ENCODE peak calls at places on chromosomes 1 and 21, in seven cellular contexts. One of them, this sample, is unnamed.

GRCh38 chr21:18403685-18404084 is at the start of gene TMPRSS15:
- DNase-seq in skeletal muscle cell: no peak
- DNase-seq in GM10248: no peak
- DNase-seq in CD8-positive, alpha-beta memory T cell: no peak
- DNase-seq in naive thymus-derived CD8-positive, alpha-beta T cell: no peak
- DNase-seq in T47D: no peak
- DNase-seq in activated naive CD4-positive, alpha-beta T cell treated with anti-CD3 and anti-CD28 coated beads for 36 hours: no peak
- DNase-seq in this sample: no peak

GRCh38 chr1:226476657-226477319 is 68.9 kb upstream of the PARP1 start:
- DNase-seq in skeletal muscle cell: no peak
- DNase-seq in GM10248: no peak
- DNase-seq in CD8-positive, alpha-beta memory T cell: no peak
- DNase-seq in naive thymus-derived CD8-positive, alpha-beta T cell: no peak
- DNase-seq in T47D: no peak
- DNase-seq in activated naive CD4-positive, alpha-beta T cell treated with anti-CD3 and anti-CD28 coated beads for 36 hours: no peak
- DNase-seq in this sample: no peak

GRCh38 chr1:111948209-111949131 is 41.0 kb downstream of the KCND3 start:
- DNase-seq in skeletal muscle cell: no peak
- DNase-seq in GM10248: no peak
- DNase-seq in CD8-positive, alpha-beta memory T cell: no peak
- DNase-seq in naive thymus-derived CD8-positive, alpha-beta T cell: no peak
- DNase-seq in T47D: no peak
- DNase-seq in activated naive CD4-positive, alpha-beta T cell treated with anti-CD3 and anti-CD28 coated beads for 36 hours: no peak
- DNase-seq in this sample: no peak

GRCh38 chr1:230144010-230144614 is 77.1 kb downstream of the GALNT2 start:
- DNase-seq in skeletal muscle cell: no peak
- DNase-seq in GM10248: no peak
- DNase-seq in CD8-positive, alpha-beta memory T cell: no peak
- DNase-seq in naive thymus-derived CD8-positive, alpha-beta T cell: no peak
- DNase-seq in T47D: no peak
- DNase-seq in activated naive CD4-positive, alpha-beta T cell treated with anti-CD3 and anti-CD28 coated beads for 36 hours: no peak
- DNase-seq in this sample: no peak

GRCh38 chr1:203364013-203364730 is 13.2 kb upstream of the FMOD start:
- DNase-seq in skeletal muscle cell: no peak
- DNase-seq in GM10248: no peak
- DNase-seq in CD8-positive, alpha-beta memory T cell: no peak
- DNase-seq in naive thymus-derived CD8-positive, alpha-beta T cell: no peak
- DNase-seq in T47D: no peak
- DNase-seq in activated naive CD4-positive, alpha-beta T cell treated with anti-CD3 and anti-CD28 coated beads for 36 hours: no peak
- DNase-seq in this sample: no peak

GRCh38 chr1:231274119-231274825 is 33.3 kb downstream of the GNPAT start:
- DNase-seq in skeletal muscle cell: no peak
- DNase-seq in GM10248: no peak
- DNase-seq in CD8-positive, alpha-beta memory T cell: no peak
- DNase-seq in naive thymus-derived CD8-positive, alpha-beta T cell: no peak
- DNase-seq in T47D: no peak
- DNase-seq in activated naive CD4-positive, alpha-beta T cell treated with anti-CD3 and anti-CD28 coated beads for 36 hours: peak
- DNase-seq in this sample: no peak

GRCh38 chr1:217407426-217407825 is 223.5 kb downstream of the GPATCH2 start:
- DNase-seq in skeletal muscle cell: no peak
- DNase-seq in GM10248: no peak
- DNase-seq in CD8-positive, alpha-beta memory T cell: no peak
- DNase-seq in naive thymus-derived CD8-positive, alpha-beta T cell: no peak
- DNase-seq in T47D: no peak
- DNase-seq in activated naive CD4-positive, alpha-beta T cell treated with anti-CD3 and anti-CD28 coated beads for 36 hours: no peak
- DNase-seq in this sample: no peak

GRCh38 chr1:86825294-86825693 is 88.6 kb downstream of the SELENOF start:
- DNase-seq in skeletal muscle cell: no peak
- DNase-seq in GM10248: no peak
- DNase-seq in CD8-positive, alpha-beta memory T cell: no peak
- DNase-seq in naive thymus-derived CD8-positive, alpha-beta T cell: no peak
- DNase-seq in T47D: no peak
- DNase-seq in activated naive CD4-positive, alpha-beta T cell treated with anti-CD3 and anti-CD28 coated beads for 36 hours: no peak
- DNase-seq in this sample: no peak

GRCh38 chr1:168234846-168235547 is 9.2 kb downstream of the SFT2D2 start:
- DNase-seq in skeletal muscle cell: no peak
- DNase-seq in GM10248: peak
- DNase-seq in CD8-positive, alpha-beta memory T cell: peak
- DNase-seq in naive thymus-derived CD8-positive, alpha-beta T cell: peak
- DNase-seq in T47D: peak
- DNase-seq in activated naive CD4-positive, alpha-beta T cell treated with anti-CD3 and anti-CD28 coated beads for 36 hours: peak
- DNase-seq in this sample: no peak

GRCh38 chr1:66353207-66353606 is 180.7 kb upstream of the SGIP1 start:
- DNase-seq in skeletal muscle cell: no peak
- DNase-seq in GM10248: no peak
- DNase-seq in CD8-positive, alpha-beta memory T cell: no peak
- DNase-seq in naive thymus-derived CD8-positive, alpha-beta T cell: no peak
- DNase-seq in T47D: no peak
- DNase-seq in activated naive CD4-positive, alpha-beta T cell treated with anti-CD3 and anti-CD28 coated beads for 36 hours: no peak
- DNase-seq in this sample: no peak

GRCh38 chr1:18093193-18093592 is 14.4 kb upstream of the IGSF21 start:
- DNase-seq in skeletal muscle cell: no peak
- DNase-seq in GM10248: no peak
- DNase-seq in CD8-positive, alpha-beta memory T cell: no peak
- DNase-seq in naive thymus-derived CD8-positive, alpha-beta T cell: no peak
- DNase-seq in T47D: no peak
- DNase-seq in activated naive CD4-positive, alpha-beta T cell treated with anti-CD3 and anti-CD28 coated beads for 36 hours: no peak
- DNase-seq in this sample: no peak

GRCh38 chr1:179702923-179703322 is 40.2 kb upstream of the FAM163A start:
- DNase-seq in skeletal muscle cell: no peak
- DNase-seq in GM10248: no peak
- DNase-seq in CD8-positive, alpha-beta memory T cell: no peak
- DNase-seq in naive thymus-derived CD8-positive, alpha-beta T cell: no peak
- DNase-seq in T47D: no peak
- DNase-seq in activated naive CD4-positive, alpha-beta T cell treated with anti-CD3 and anti-CD28 coated beads for 36 hours: no peak
- DNase-seq in this sample: no peak

GRCh38 chr1:36115200-36115669 is 9.8 kb downstream of the COL8A2 start:
- DNase-seq in skeletal muscle cell: no peak
- DNase-seq in GM10248: no peak
- DNase-seq in CD8-positive, alpha-beta memory T cell: no peak
- DNase-seq in naive thymus-derived CD8-positive, alpha-beta T cell: no peak
- DNase-seq in T47D: no peak
- DNase-seq in activated naive CD4-positive, alpha-beta T cell treated with anti-CD3 and anti-CD28 coated beads for 36 hours: no peak
- DNase-seq in this sample: no peak

GRCh38 chr1:45973106-45973505 is 159.3 kb downstream of the PIK3R3 start:
- DNase-seq in skeletal muscle cell: no peak
- DNase-seq in GM10248: no peak
- DNase-seq in CD8-positive, alpha-beta memory T cell: no peak
- DNase-seq in naive thymus-derived CD8-positive, alpha-beta T cell: no peak
- DNase-seq in T47D: no peak
- DNase-seq in activated naive CD4-positive, alpha-beta T cell treated with anti-CD3 and anti-CD28 coated beads for 36 hours: no peak
- DNase-seq in this sample: no peak

GRCh38 chr1:106907795-106908194 is 148.7 kb upstream of the PRMT6 start:
- DNase-seq in skeletal muscle cell: no peak
- DNase-seq in GM10248: peak
- DNase-seq in CD8-positive, alpha-beta memory T cell: no peak
- DNase-seq in naive thymus-derived CD8-positive, alpha-beta T cell: no peak
- DNase-seq in T47D: no peak
- DNase-seq in activated naive CD4-positive, alpha-beta T cell treated with anti-CD3 and anti-CD28 coated beads for 36 hours: no peak
- DNase-seq in this sample: no peak

GRCh38 chr1:39116116-39116607 is 88.3 kb upstream of the MACF1 start:
- DNase-seq in skeletal muscle cell: no peak
- DNase-seq in GM10248: no peak
- DNase-seq in CD8-positive, alpha-beta memory T cell: no peak
- DNase-seq in naive thymus-derived CD8-positive, alpha-beta T cell: no peak
- DNase-seq in T47D: no peak
- DNase-seq in activated naive CD4-positive, alpha-beta T cell treated with anti-CD3 and anti-CD28 coated beads for 36 hours: no peak
- DNase-seq in this sample: no peak

GRCh38 chr1:210597555-210598134 is 268.9 kb downstream of the HHAT start:
- DNase-seq in skeletal muscle cell: peak
- DNase-seq in GM10248: no peak
- DNase-seq in CD8-positive, alpha-beta memory T cell: no peak
- DNase-seq in naive thymus-derived CD8-positive, alpha-beta T cell: no peak
- DNase-seq in T47D: no peak
- DNase-seq in activated naive CD4-positive, alpha-beta T cell treated with anti-CD3 and anti-CD28 coated beads for 36 hours: no peak
- DNase-seq in this sample: no peak

GRCh38 chr21:31721381-31721780 is 10.5 kb downstream of the SCAF4 start:
- DNase-seq in skeletal muscle cell: no peak
- DNase-seq in GM10248: no peak
- DNase-seq in CD8-positive, alpha-beta memory T cell: no peak
- DNase-seq in naive thymus-derived CD8-positive, alpha-beta T cell: no peak
- DNase-seq in T47D: no peak
- DNase-seq in activated naive CD4-positive, alpha-beta T cell treated with anti-CD3 and anti-CD28 coated beads for 36 hours: no peak
- DNase-seq in this sample: no peak

GRCh38 chr1:3221112-3222041 is 152.4 kb downstream of the PRDM16 start:
- DNase-seq in skeletal muscle cell: no peak
- DNase-seq in GM10248: no peak
- DNase-seq in CD8-positive, alpha-beta memory T cell: no peak
- DNase-seq in naive thymus-derived CD8-positive, alpha-beta T cell: no peak
- DNase-seq in T47D: no peak
- DNase-seq in activated naive CD4-positive, alpha-beta T cell treated with anti-CD3 and anti-CD28 coated beads for 36 hours: no peak
- DNase-seq in this sample: no peak

GRCh38 chr1:83810160-83810559 is 188.8 kb downstream of the TTLL7 start:
- DNase-seq in skeletal muscle cell: no peak
- DNase-seq in GM10248: no peak
- DNase-seq in CD8-positive, alpha-beta memory T cell: no peak
- DNase-seq in naive thymus-derived CD8-positive, alpha-beta T cell: no peak
- DNase-seq in T47D: no peak
- DNase-seq in activated naive CD4-positive, alpha-beta T cell treated with anti-CD3 and anti-CD28 coated beads for 36 hours: no peak
- DNase-seq in this sample: no peak

GRCh38 chr1:156342556-156342955 is 4.2 kb downstream of the TSACC start:
- DNase-seq in skeletal muscle cell: no peak
- DNase-seq in GM10248: no peak
- DNase-seq in CD8-positive, alpha-beta memory T cell: no peak
- DNase-seq in naive thymus-derived CD8-positive, alpha-beta T cell: no peak
- DNase-seq in T47D: no peak
- DNase-seq in activated naive CD4-positive, alpha-beta T cell treated with anti-CD3 and anti-CD28 coated beads for 36 hours: no peak
- DNase-seq in this sample: no peak

This sample was measured in naive thymus-derived CD4-positive, alpha-beta T cell.